ENCODE peak calls at places on chromosomes 12 and 14, in four cellular contexts. R, E, G and I are unnamed samples.

GRCh38 chr12:4273651-4274395 is at the start of gene CCND2:
- DNase-seq in G (peak), R (peak), E (peak), I (no peak)

GRCh38 chr14:101127239-101127638 is 223.7 kb upstream of the RTL1 start:
- DNase-seq in G (peak), E (no peak), R (no peak), I (no peak)

GRCh38 chr12:67457799-67458680 is 188.9 kb downstream of the CAND1 start:
- DNase-seq in E (no peak), R (peak), G (no peak), I (no peak)

GRCh38 chr12:128387811-128388422 is 120.9 kb downstream of the TMEM132C start:
- DNase-seq in E (no peak), G (peak), R (peak), I (peak)

GRCh38 chr14:61625171-61625570 is 70.1 kb upstream of the HIF1A start:
- DNase-seq in E (no peak), R (no peak), G (no peak), I (peak)

GRCh38 chr14:32202468-32202865 is 602 bp downstream of the RNU6-8 start:
- DNase-seq in G (peak), E (no peak), R (no peak), I (peak)

GRCh38 chr14:77554816-77555599 is 56.4 kb upstream of the ISM2 start:
- DNase-seq in R (no peak), E (no peak), G (no peak), I (no peak)

GRCh38 chr14:64556526-64556925 is 6.8 kb downstream of the PPP1R36 start:
- DNase-seq in E (no peak), R (no peak), G (no peak), I (no peak)

DNA sequence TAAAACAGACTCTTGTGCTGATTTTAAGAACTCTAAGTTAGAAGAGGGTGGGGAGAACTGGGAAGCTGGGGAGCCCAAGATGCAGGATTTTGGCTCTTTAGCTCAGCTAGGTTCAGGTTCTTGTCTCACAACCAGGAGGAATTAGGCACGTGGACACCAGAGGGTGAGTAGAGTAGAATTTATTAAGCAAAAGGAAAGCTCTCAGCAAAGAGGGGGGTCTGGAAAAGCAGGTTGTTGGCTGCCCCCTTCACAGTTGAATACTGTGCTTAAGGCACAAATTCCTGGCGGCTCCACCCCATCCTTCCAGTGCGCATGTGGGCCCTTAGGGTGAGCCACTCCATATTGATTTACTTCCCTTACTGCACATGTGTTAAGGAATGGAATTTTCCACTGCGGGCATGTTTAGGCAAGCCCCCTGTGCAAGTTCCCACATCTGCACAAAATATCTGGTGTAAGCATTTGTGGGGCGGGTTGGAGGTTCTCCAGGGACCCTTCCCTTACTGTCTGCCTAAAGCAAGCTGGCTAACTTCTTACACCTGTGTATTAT is 142.0 kb downstream of the BICD1 start:
- DNase-seq in G (no peak), R (no peak), E (no peak), I (no peak)
- TF ChIP-seq NFIC in G (no peak), R (no peak), E (no peak), I (no peak)

DNA sequence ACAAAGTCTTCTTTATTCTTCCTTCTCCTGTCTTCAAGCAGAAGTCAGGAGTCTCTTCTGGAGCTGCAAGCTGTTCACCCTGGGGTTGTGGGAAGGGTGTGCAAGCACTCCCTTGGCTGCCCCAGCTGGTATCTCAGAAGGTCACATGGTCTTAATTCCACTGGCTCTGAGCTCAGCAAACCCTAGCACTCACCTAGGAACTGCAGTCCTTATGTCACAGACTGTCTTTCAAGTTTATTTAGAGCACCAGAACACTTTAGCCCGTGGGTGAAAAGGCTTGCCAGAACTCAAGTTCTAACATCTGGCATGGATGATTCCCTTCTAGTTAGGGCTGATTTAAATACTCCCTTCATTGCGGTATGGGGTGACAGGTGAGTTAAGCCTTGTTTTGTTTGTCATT is 379.0 kb downstream of the CCER1 start:
- DNase-seq in G (no peak), E (no peak), R (no peak), I (no peak)
- TF ChIP-seq SMC3 in G (no peak), E (no peak), R (no peak), I (no peak)

GRCh38 chr14:69943084-69943797 is 64.0 kb downstream of the SMOC1 start:
- DNase-seq in R (no peak), E (no peak), G (peak), I (peak)
- TF ChIP-seq FOXM1 in R (no peak), E (no peak), G (no peak), I (no peak)

GRCh38 chr12:114636723-114637480 is 47.1 kb downstream of the TBX3 start:
- DNase-seq in R (peak), E (no peak), G (peak), I (no peak)
- TF ChIP-seq NFIC in R (no peak), E (no peak), G (no peak), I (no peak)

GRCh38 chr14:33950320-33951182 is at the start of gene EGLN3:
- DNase-seq in R (peak), E (no peak), G (peak), I (peak)
- TF ChIP-seq SMC3 in R (no peak), E (no peak), G (no peak), I (no peak)

GRCh38 chr14:88983755-88984154 is 159.3 kb downstream of the TTC8 start:
- DNase-seq in R (no peak), E (no peak), G (no peak), I (no peak)
- TF ChIP-seq FOXM1 in R (no peak), E (no peak), G (no peak), I (no peak)

GRCh38 chr14:30395065-30395464 is 163.9 kb upstream of the G2E3 start:
- DNase-seq in G (no peak), R (no peak), E (no peak), I (no peak)

GRCh38 chr14:30387856-30388255 is 171.1 kb upstream of the G2E3 start:
- DNase-seq in G (no peak), E (no peak), R (no peak), I (peak)

GRCh38 chr14:30385925-30386324 is 173.0 kb upstream of the G2E3 start:
- DNase-seq in R (no peak), E (no peak), G (no peak), I (no peak)

GRCh38 chr14:30389901-30390394 is 169.0 kb upstream of the G2E3 start:
- DNase-seq in E (no peak), G (no peak), R (no peak), I (no peak)

GRCh38 chr14:30389134-30389900 is 169.6 kb upstream of the G2E3 start:
- DNase-seq in E (no peak), G (no peak), R (no peak), I (no peak)
- TF ChIP-seq NFIC in E (no peak), G (no peak), R (no peak), I (no peak)

GRCh38 chr14:104421401-104421821 is 158.2 kb upstream of the C14orf180 start:
- DNase-seq in R (no peak), E (no peak), G (peak), I (no peak)
- TF ChIP-seq SMC3 in R (no peak), E (no peak), G (no peak), I (no peak)

GRCh38 chr12:30617568-30617967 is 78.1 kb downstream of the IPO8 start:
- DNase-seq in G (no peak), E (no peak), R (no peak), I (no peak)

GRCh38 chr12:30624009-30624408 is 71.7 kb downstream of the IPO8 start:
- DNase-seq in G (no peak), R (no peak), E (no peak), I (no peak)

GRCh38 chr12:30626847-30627246 is 68.8 kb downstream of the IPO8 start:
- DNase-seq in E (no peak), G (no peak), R (no peak), I (peak)

DNA sequence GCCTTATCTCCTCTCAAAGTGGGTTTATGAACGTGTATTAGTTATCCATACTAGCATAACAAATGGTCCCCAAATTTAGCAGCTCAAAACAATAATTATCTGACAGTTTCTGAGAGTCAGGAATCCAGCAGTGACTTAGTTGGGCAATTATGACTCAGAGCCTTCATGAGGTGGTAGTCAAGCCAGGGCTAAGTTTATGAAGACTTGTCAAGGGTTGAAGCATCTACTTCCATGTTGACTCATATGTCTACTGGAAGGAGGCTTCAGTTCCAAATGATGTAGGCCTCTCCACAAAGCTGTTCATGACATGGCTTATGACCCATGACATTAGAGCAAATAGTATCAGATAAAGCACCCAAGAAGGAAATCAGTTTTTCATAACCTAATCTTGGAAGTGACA is 73.2 kb downstream of the IPO8 start:
- DNase-seq in E (peak), R (no peak), G (no peak), I (no peak)
- TF ChIP-seq FOXM1 in E (no peak), R (no peak), G (no peak), I (no peak)